ENCODE peak calls at places on chromosomes 11 and 22, in nine cellular contexts. M is AG04450; G is CD4-positive, alpha-beta T cell; C is bronchial epithelial cell; H is Calu3; U is RWPE1; D is HFF-Myc; P is WTC11; V is heart left ventricle. K is an unnamed sample.

GRCh38 chr11:126781942-126782341 is 218.6 kb downstream of the KIRREL3 start:
- DNase-seq in V (no peak), U (no peak), H (no peak), P (no peak), G (no peak), D (no peak), C (no peak), M (no peak), K (no peak)

GRCh38 chr22:32684148-32684821 is 117.2 kb upstream of the TIMP3 start:
- DNase-seq in G (no peak), U (no peak), H (no peak), D (no peak), M (no peak), C (no peak), P (no peak), V (no peak), K (no peak)

GRCh38 chr11:2100361-2101170 is 38.6 kb downstream of the IGF2 start:
- DNase-seq in G (no peak), H (no peak), C (peak), U (no peak), M (no peak), V (peak), P (no peak), D (no peak), K (no peak)

GRCh38 chr22:39114157-39114511 is 17.1 kb downstream of the APOBEC3H start:
- DNase-seq in U (no peak), M (no peak), C (no peak), P (peak), D (no peak), H (no peak), G (no peak), V (no peak), K (no peak)

GRCh38 chr22:40040927-40041326 is 46.2 kb downstream of the FAM83F start:
- DNase-seq in M (no peak), G (no peak), D (no peak), P (no peak), U (no peak), V (peak), C (peak), H (no peak), K (no peak)

GRCh38 chr11:44260081-44260480 is 49.9 kb downstream of the ALX4 start:
- DNase-seq in M (no peak), H (no peak), V (no peak), G (no peak), C (no peak), P (no peak), D (no peak), U (no peak), K (no peak)

GRCh38 chr11:95544095-95544795 is 245.3 kb downstream of the FAM76B start:
- DNase-seq in D (no peak), C (peak), P (no peak), H (no peak), V (no peak), M (no peak), G (no peak), U (peak), K (no peak)

GRCh38 chr22:40531951-40532900 is 104.3 kb downstream of the MRTFA start:
- DNase-seq in U (no peak), P (no peak), M (no peak), V (no peak), H (no peak), C (peak), G (no peak), D (no peak), K (no peak)

GRCh38 chr11:82869657-82870056 is 30.6 kb downstream of the PRCP start:
- DNase-seq in U (no peak), P (no peak), V (no peak), G (no peak), M (no peak), D (no peak), C (peak), H (no peak), K (no peak)

GRCh38 chr22:20062043-20062765 is 17.8 kb upstream of the DGCR8 start:
- DNase-seq in C (no peak), D (no peak), H (no peak), P (no peak), M (no peak), V (no peak), G (no peak), U (no peak), K (no peak)

GRCh38 chr22:20058989-20059770 is 20.9 kb upstream of the DGCR8 start:
- DNase-seq in M (no peak), V (no peak), D (no peak), G (no peak), C (no peak), U (no peak), P (no peak), H (no peak), K (no peak)

GRCh38 chr22:20061481-20061861 is 18.6 kb upstream of the DGCR8 start:
- DNase-seq in H (no peak), D (no peak), M (no peak), P (no peak), G (no peak), V (no peak), C (peak), U (peak), K (no peak)

GRCh38 chr22:20062766-20063083 is 17.3 kb upstream of the DGCR8 start:
- DNase-seq in G (no peak), U (peak), V (no peak), M (no peak), H (no peak), P (no peak), C (peak), D (peak), K (no peak)

GRCh38 chr22:20060700-20061480 is 19.2 kb upstream of the DGCR8 start:
- DNase-seq in G (no peak), H (no peak), D (no peak), P (peak), U (no peak), V (no peak), C (no peak), M (no peak), K (no peak)
- TF ChIP-seq CTCF in G (no peak), H (no peak), D (no peak), P (no peak), U (no peak), V (no peak), C (peak), M (no peak), K (no peak)

DNA sequence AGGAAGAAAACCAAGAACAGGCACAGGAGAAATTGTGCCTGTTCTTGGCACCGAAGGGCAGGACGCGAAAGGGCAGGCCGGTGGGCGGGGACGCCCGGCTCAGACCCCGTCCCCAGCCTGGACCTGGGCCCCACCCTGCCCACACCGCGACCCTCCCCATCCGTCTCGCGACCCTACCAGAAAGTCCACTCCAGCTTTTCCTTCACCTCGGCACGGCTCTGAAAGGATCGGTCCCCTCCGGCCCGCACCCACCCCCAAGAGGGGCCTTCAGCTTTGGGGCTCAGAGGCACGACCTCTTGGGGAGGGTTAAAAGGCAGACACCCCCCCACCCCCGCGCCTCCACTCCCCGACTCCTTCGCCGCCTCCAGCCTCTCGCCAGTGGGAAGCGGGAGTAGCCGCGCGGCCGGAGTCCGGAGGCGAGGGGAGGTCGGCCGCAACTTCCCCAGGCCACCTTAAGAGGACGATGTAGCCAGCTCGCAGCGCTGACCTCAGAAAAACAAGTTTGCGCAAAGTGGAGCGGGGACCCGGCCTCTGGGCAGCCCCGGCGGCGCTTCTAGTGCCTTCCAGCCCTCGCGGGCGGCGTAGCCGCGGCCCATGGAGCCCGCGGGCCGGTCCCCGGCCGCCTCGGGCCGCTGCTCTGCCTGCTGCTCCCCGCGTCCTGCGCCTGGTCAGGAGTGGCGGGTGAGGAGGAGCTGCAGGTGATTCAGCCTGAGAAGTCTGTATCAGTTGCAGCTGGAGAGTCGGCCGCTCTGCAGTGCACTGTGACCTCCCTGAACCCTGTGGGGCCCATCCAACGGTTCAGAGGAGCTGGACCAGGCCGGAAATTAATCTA is 4.3 kb downstream of the SEC14L6 start:
- DNase-seq in H (no peak), M (no peak), G (no peak), U (no peak), V (no peak), P (peak), C (no peak), D (no peak), K (no peak)
- TF ChIP-seq CTCF in H (no peak), M (no peak), G (no peak), U (no peak), V (no peak), P (no peak), C (no peak), D (no peak), K (no peak)

DNA sequence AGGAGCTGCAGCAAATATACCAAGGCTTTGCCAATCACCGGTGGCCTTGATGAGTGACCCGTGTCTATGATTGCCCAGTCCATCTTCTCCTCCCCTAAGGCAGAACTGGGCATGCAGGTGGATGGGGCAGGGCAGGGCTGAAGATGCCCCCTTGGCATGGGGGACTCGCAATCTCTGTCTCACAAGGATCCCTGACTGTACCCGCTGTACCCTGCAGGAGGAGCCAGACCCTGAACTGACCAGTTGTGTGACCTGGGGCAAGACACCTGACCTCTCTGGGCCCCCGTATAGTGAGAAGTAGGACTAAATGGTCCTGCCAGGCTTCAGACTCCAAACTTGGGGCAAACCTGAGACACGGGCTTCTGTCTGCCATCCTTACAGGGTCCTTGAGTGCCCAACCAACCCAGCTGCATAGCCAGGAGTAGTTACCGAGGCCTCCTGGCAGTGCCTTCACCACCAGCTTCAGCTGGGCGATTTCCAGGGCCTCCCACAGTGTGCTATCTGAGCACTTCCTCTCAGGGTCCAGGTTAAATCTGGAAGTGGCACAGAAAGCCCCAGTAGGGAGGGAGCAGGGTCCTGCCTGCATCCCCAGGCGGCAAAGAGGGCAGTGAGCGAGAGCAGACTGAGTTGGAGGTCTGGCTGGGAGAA is 6.4 kb upstream of the KCNJ11 start:
- DNase-seq in M (no peak), U (no peak), C (no peak), H (no peak), G (no peak), P (no peak), D (no peak), V (no peak), K (no peak)
- TF ChIP-seq CTCF in M (no peak), U (no peak), C (no peak), H (no peak), G (no peak), P (no peak), D (no peak), V (no peak), K (no peak)

GRCh38 chr22:27438271-27438980 is 363.1 kb downstream of the MN1 start:
- DNase-seq in G (no peak), V (no peak), H (peak), P (no peak), M (no peak), U (no peak), D (no peak), C (no peak), K (no peak)
- TF ChIP-seq CTCF in G (no peak), V (no peak), H (no peak), P (no peak), M (peak), U (no peak), D (no peak), C (no peak), K (no peak)

DNA sequence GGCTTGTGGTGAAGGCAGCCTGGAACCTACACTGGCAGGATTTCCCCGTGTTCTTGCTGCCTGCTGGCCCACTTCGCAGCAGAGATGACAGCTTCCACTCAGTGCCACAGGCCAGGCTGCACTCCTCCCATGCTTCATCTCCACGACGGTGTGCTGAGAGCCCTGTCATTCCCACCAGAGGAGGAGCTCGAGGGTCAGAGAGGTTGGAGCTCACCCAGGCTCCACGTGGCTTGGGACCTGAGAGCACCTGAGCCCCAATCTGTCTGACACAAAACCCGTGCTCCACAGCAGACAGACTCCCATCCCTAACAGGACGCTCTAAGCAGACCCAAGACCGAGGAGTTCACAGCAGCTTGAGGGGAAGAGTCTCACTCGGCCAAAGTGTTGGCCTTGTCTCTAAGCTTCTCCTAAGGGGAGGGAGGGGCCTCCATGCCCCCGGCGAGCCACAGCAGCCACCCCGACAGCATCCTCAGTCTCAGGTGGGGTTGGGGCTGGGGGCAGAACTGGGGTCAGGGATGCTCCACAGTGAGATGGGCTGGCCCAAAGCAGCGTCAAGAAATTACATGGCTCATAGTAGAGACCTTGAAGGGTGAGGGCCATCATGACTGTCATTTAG is 10.7 kb downstream of the LRFN4 start:
- DNase-seq in D (no peak), U (no peak), G (no peak), M (no peak), P (no peak), C (no peak), V (no peak), H (no peak), K (no peak)
- TF ChIP-seq CTCF in D (no peak), U (no peak), G (no peak), M (no peak), P (no peak), C (no peak), V (no peak), H (no peak), K (no peak)

K was measured in CD14-positive monocyte.